ENCODE peak calls at places on chromosomes 5 and 9, in nine cellular contexts. D is colonic mucosa; C is spleen; O is keratinocyte; B is CD8-positive, alpha-beta T cell; R is BJ; J is uterus; H is fibroblast of mammary gland; M is cardiac fibroblast. P is an unnamed sample.

GRCh38 chr5:172638209-172638768 is 2.8 kb upstream of the NEURL1B start:
- DNase-seq in O (no peak), D (no peak), H (no peak), J (peak; percentile 3), M (no peak), C (peak; percentile 1), R (no peak), B (no peak), P (no peak)

GRCh38 chr5:146703499-146703898 is 175.1 kb downstream of the PPP2R2B start:
- DNase-seq in C (no peak), H (no peak), R (no peak), J (no peak), O (peak; percentile 25), D (no peak), B (no peak), M (no peak), P (no peak)

GRCh38 chr5:1502046-1502736 is 21.6 kb downstream of the LPCAT1 start:
- DNase-seq in C (peak; percentile 95), O (no peak), H (no peak), R (no peak), J (no peak), M (no peak), B (peak; percentile 30), D (peak; percentile 35), P (no peak)

GRCh38 chr9:14857449-14858305 is 52.6 kb downstream of the FREM1 start:
- DNase-seq in O (no peak), R (no peak), H (no peak), M (no peak), B (no peak), J (no peak), D (no peak), C (no peak), P (no peak)

GRCh38 chr5:150141544-150142188 is 14.0 kb downstream of the PDGFRB start:
- DNase-seq in R (no peak), D (no peak), J (no peak), M (peak; percentile 77), B (no peak), H (peak; percentile 79), O (no peak), C (no peak), P (no peak)

GRCh38 chr9:113427629-113428028 is 17.1 kb downstream of the C9orf43 start:
- DNase-seq in D (no peak), C (no peak), B (no peak), M (peak; percentile 76), J (no peak), R (no peak), O (no peak), H (peak; percentile 74), P (no peak)

GRCh38 chr9:106693546-106693945 is 169.4 kb upstream of the ZNF462 start:
- DNase-seq in M (no peak), D (no peak), J (no peak), B (no peak), C (no peak), R (no peak), O (no peak), H (no peak), P (no peak)

GRCh38 chr5:161975350-161975749 is 92.2 kb upstream of the GABRG2 start:
- DNase-seq in H (no peak), O (no peak), D (no peak), R (no peak), C (no peak), B (no peak), M (no peak), J (no peak), P (no peak)

DNA sequence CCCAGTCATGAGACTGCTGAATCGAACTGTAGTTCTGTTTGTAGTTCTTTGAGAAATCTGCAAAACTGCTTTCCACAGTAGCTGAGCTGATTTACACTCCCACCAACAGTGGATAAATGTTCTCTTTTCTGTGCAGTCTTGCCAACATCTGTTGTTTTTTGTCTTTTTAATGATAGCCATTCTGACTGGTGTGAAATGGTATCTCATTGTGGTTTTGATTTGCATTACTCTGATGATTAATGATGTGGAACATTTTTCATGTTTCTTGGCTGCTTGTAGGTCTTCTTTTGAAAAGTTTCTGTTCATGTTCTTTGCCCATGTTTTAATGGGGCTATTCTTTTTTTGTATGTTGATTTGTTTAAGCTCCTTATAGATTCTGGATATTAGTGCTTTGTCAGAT is 187.3 kb upstream of the TLE4 start:
- DNase-seq in O (no peak), B (no peak), D (no peak), M (no peak), H (no peak), J (no peak), R (no peak), C (no peak), P (no peak)
- TF ChIP-seq CTCF in O (no peak), B (no peak), D (no peak), M (no peak), H (no peak), J (no peak), R (no peak), C (no peak), P (no peak)

DNA sequence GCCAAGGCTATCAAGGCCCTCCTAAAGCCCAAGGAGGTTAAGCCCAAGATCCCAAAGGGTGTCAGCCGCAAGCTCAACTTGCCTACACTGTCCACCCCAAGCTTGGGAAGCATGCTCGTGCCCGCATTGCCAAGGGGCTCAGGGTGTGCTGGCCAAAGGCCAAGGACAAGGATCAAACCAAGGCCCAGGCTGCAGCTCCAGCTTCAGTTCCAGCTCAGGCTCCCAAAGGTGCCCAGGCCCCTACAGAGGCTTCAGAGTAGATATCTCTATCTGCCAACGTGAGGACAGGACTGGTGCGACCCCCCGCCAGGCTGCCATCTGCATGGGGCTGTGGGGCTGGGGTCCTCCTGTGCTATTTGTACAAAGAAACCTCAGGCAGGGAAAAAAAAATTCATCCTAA is 3.3 kb downstream of the HOMER1 start:
- DNase-seq in M (no peak), H (no peak), D (no peak), O (no peak), R (no peak), C (no peak), B (no peak), J (no peak), P (no peak)
- H3K4me3 ChIP-seq in M (no peak overlapping the region), H (no peak overlapping the region), D (no peak overlapping the region), O (no peak overlapping the region), R (no peak overlapping the region), C (no peak overlapping the region), B (no peak overlapping the region), J (no peak overlapping the region), P (no peak overlapping the region)

GRCh38 chr9:109194157-109194556 is 27.1 kb upstream of the FRRS1L start:
- DNase-seq in M (no peak), J (no peak), B (no peak), C (no peak), H (peak; percentile 49), O (no peak), R (no peak), D (no peak), P (no peak)

GRCh38 chr9:109203761-109204360 is 36.8 kb upstream of the FRRS1L start:
- DNase-seq in J (no peak), C (no peak), D (no peak), H (no peak), B (no peak), O (no peak), R (no peak), M (no peak), P (no peak)

GRCh38 chr9:109199676-109200075 is 32.6 kb upstream of the FRRS1L start:
- DNase-seq in R (no peak), O (no peak), C (no peak), J (no peak), H (no peak), M (no peak), D (no peak), B (no peak), P (no peak)

DNA sequence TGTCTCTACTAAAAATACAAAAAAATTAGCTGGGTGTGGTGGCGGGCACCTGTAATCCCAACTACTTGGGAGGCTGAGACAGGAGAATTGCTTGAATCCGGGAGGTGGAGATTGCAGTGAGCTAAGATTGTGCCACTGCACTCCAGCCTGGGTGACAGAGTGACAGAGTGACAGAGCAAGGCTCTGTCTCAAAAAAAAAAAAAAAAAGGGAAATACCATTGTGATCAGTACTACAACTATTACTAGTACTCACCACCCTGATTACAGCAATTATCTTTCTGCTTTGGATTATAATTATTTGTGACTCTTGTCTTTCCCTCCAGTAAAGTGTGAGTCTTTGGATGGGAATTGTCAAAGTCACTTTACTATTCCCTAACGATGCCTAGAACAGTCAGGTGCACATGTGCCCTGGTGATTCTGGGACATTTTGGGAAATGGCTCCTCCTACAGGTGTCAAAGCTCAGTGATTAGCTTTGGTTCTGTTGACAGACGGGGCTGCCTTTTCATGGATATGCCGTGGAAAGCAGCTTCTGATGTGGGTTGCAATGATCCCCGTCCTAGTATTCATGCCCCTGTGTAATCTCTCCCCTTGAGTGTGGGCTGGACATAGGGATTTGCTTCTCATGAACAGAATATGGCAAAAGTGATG is 31.8 kb upstream of the FRRS1L start:
- DNase-seq in O (no peak), C (no peak), H (no peak), J (no peak), D (no peak), R (no peak), B (no peak), M (no peak), P (no peak)
- TF ChIP-seq CTCF in O (peak; percentile 31), C (no peak), H (peak; percentile 24), J (no peak), D (no peak), R (peak; percentile 24), B (peak; percentile 15), M (no peak), P (no peak)

GRCh38 chr5:155943516-155944407 is 383.2 kb upstream of the SGCD start:
- DNase-seq in J (peak; percentile 44), C (no peak), M (peak; percentile 21), H (peak; percentile 61), R (no peak), O (no peak), D (peak; percentile 36), B (peak; percentile 20), P (no peak)
- H3K4me3 ChIP-seq in J (no peak overlapping the region), C (no peak overlapping the region), M (no peak overlapping the region), H (no peak overlapping the region), R (no peak overlapping the region), O (no peak overlapping the region), D (no peak overlapping the region), B (no peak overlapping the region), P (no peak overlapping the region)

P was measured in coronary artery.